ENCODE peak calls at places on chromosomes 2 and 18, in seven cellular contexts. P is uterus, H is lower lobe of right lung, J is GM10248, Z is heart right ventricle, E is H9, F is AG10803. W is an unnamed sample.

GRCh38 chr2:18855027-18855426 is 265.7 kb upstream of the NT5C1B start:
- DNase-seq in P (no peak), H (no peak), J (no peak), Z (no peak), E (no peak), F (peak), W (no peak)

GRCh38 chr18:77635441-77635840 is 385.8 kb downstream of the GALR1 start:
- DNase-seq in P (peak), H (no peak), J (no peak), Z (peak), E (no peak), F (no peak), W (no peak)

GRCh38 chr2:26178746-26179436 is 6.0 kb downstream of the GAREM2 start:
- DNase-seq in P (no peak), H (peak), J (peak), Z (no peak), E (peak), F (peak), W (no peak)

GRCh38 chr18:73724908-73725307 is 422.7 kb downstream of the FBXO15 start:
- DNase-seq in P (no peak), H (no peak), J (no peak), Z (no peak), E (no peak), F (peak), W (no peak)

GRCh38 chr18:60865801-60866200 is 467.4 kb upstream of the CDH20 start:
- DNase-seq in P (no peak), H (no peak), J (no peak), Z (no peak), E (no peak), F (no peak), W (no peak)

GRCh38 chr18:43590182-43590903 is 313.1 kb upstream of the SYT4 start:
- DNase-seq in P (no peak), H (no peak), J (no peak), Z (no peak), E (no peak), F (no peak), W (no peak)

GRCh38 chr18:8952796-8953760 is 149.4 kb upstream of the NDUFV2 start:
- DNase-seq in P (no peak), H (no peak), J (no peak), Z (no peak), E (no peak), F (peak), W (no peak)

GRCh38 chr18:12420831-12421421 is 13.2 kb downstream of the PRELID3A start:
- DNase-seq in P (peak), H (no peak), J (peak), Z (no peak), E (peak), F (no peak), W (peak)

GRCh38 chr2:224210495-224211472 is 171.7 kb upstream of the SERPINE2 start:
- DNase-seq in P (no peak), H (no peak), J (no peak), Z (no peak), E (no peak), F (peak), W (peak)

GRCh38 chr2:1193801-1194200 is 219.5 kb upstream of the TPO start:
- DNase-seq in P (no peak), H (no peak), J (no peak), Z (no peak), E (no peak), F (no peak), W (no peak)

GRCh38 chr2:146457221-146457620 is 1387.6 kb upstream of the ACVR2A start:
- DNase-seq in P (no peak), H (no peak), J (no peak), Z (no peak), E (no peak), F (peak), W (no peak)

GRCh38 chr18:42958353-42958752 is 157.1 kb downstream of the RIT2 start:
- DNase-seq in P (no peak), H (no peak), J (no peak), Z (no peak), E (no peak), F (no peak), W (no peak)

GRCh38 chr2:10957396-10957795 is 45.7 kb downstream of the KCNF1 start:
- DNase-seq in P (no peak), H (no peak), J (no peak), Z (no peak), E (no peak), F (peak), W (no peak)

GRCh38 chr2:150465703-150466569 is 21.5 kb downstream of the RND3 start:
- DNase-seq in P (no peak), H (no peak), J (no peak), Z (no peak), E (no peak), F (peak), W (no peak)

GRCh38 chr18:58178476-58178875 is 134.4 kb downstream of the NEDD4L start:
- DNase-seq in P (no peak), H (no peak), J (no peak), Z (no peak), E (no peak), F (peak), W (no peak)

GRCh38 chr2:233430091-233430490 is 75.8 kb downstream of the DGKD start:
- DNase-seq in P (no peak), H (no peak), J (no peak), Z (no peak), E (no peak), F (peak), W (no peak)

GRCh38 chr18:49183921-49184320 is 233.2 kb upstream of the SMAD7 start:
- DNase-seq in P (no peak), H (no peak), J (no peak), Z (no peak), E (no peak), F (peak), W (no peak)

GRCh38 chr2:209425082-209426071 is 1.5 kb downstream of the MAP2 start:
- DNase-seq in P (no peak), H (no peak), J (peak), Z (peak), E (peak), F (peak), W (peak)

GRCh38 chr2:58923869-58924268 is 682.7 kb upstream of the FANCL start:
- DNase-seq in P (no peak), H (no peak), J (no peak), Z (no peak), E (no peak), F (peak), W (no peak)

GRCh38 chr2:96356889-96357288 is 21.3 kb downstream of the NCAPH start:
- DNase-seq in P (no peak), H (no peak), J (no peak), Z (peak), E (no peak), F (no peak), W (no peak)

GRCh38 chr2:167752734-167753133 is 494.7 kb downstream of the STK39 start:
- DNase-seq in P (no peak), H (no peak), J (no peak), Z (no peak), E (no peak), F (no peak), W (no peak)

GRCh38 chr2:159211447-159212396 is 74.8 kb downstream of the WDSUB1 start:
- DNase-seq in P (no peak), H (no peak), J (no peak), Z (no peak), E (peak), F (no peak), W (no peak)

GRCh38 chr2:45009303-45009927 is at the start of gene SIX2:
- DNase-seq in P (peak), H (peak), J (peak), Z (peak), E (peak), F (peak), W (peak)

GRCh38 chr2:40287201-40287600 is 164.7 kb downstream of the SLC8A1 start:
- DNase-seq in P (no peak), H (no peak), J (no peak), Z (no peak), E (no peak), F (peak), W (no peak)

GRCh38 chr2:190180313-190181065 is 118.0 kb upstream of the MSTN start:
- DNase-seq in P (peak), H (peak), J (peak), Z (peak), E (peak), F (peak), W (peak)

GRCh38 chr2:199940373-199940772 is 14.9 kb downstream of the TYW5 start:
- DNase-seq in P (no peak), H (no peak), J (no peak), Z (no peak), E (no peak), F (peak), W (no peak)

GRCh38 chr2:168130302-168130701 is 117.1 kb downstream of the STK39 start:
- DNase-seq in P (no peak), H (no peak), J (no peak), Z (no peak), E (no peak), F (no peak), W (no peak)

GRCh38 chr2:27638709-27639108 is 9.9 kb downstream of the GPN1 start:
- DNase-seq in P (no peak), H (no peak), J (no peak), Z (no peak), E (no peak), F (peak), W (no peak)

GRCh38 chr2:154623819-154624218 is 74.7 kb upstream of the KCNJ3 start:
- DNase-seq in P (no peak), H (no peak), J (peak), Z (peak), E (peak), F (peak), W (peak)

GRCh38 chr2:164625378-164625971 is 4.2 kb upstream of the GRB14 start:
- DNase-seq in P (no peak), H (no peak), J (no peak), Z (no peak), E (no peak), F (peak), W (no peak)

GRCh38 chr2:101406867-101407266 is 19.6 kb upstream of the CREG2 start:
- DNase-seq in P (no peak), H (no peak), J (no peak), Z (no peak), E (no peak), F (peak), W (no peak)

GRCh38 chr2:56889738-56890137 is 705.9 kb downstream of the CCDC85A start:
- DNase-seq in P (no peak), H (no peak), J (no peak), Z (no peak), E (no peak), F (peak), W (no peak)

GRCh38 chr2:176753752-176754474 is 458.7 kb upstream of the HNRNPA3 start:
- DNase-seq in P (no peak), H (no peak), J (no peak), Z (no peak), E (no peak), F (peak), W (no peak)

GRCh38 chr2:54470241-54470938 is 14.3 kb downstream of the SPTBN1 start:
- DNase-seq in P (no peak), H (no peak), J (no peak), Z (no peak), E (no peak), F (peak), W (no peak)

GRCh38 chr2:24779121-24779520 is 14.1 kb downstream of the PTRHD1 start:
- DNase-seq in P (no peak), H (no peak), J (no peak), Z (no peak), E (no peak), F (no peak), W (peak)

DNA sequence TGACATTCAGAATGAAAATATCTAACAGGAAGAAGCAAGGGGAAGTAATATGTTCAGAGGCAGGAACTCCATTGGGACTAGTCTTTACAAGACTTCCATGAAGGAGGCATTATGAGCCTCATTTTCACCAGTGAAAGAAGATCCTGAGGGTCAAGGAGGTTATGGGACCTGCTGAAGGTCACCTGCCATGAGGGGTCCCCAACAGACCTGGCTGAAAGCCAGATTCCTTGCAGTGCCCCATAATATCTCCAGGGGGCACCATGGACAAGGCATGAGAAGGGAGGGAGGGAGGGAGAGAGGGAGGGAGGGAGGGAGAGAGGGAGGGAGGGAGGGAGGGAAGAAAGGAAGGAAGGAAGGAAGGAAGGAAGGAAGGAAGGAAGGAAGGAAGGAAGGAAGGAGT is 27.9 kb downstream of the XDH start:
- DNase-seq in P (no peak), H (no peak), J (no peak), Z (no peak), E (peak), F (no peak), W (no peak)
- TF ChIP-seq CTCF in P (no peak), H (no peak), J (no peak), Z (no peak), E (peak), F (no peak), W (no peak)

DNA sequence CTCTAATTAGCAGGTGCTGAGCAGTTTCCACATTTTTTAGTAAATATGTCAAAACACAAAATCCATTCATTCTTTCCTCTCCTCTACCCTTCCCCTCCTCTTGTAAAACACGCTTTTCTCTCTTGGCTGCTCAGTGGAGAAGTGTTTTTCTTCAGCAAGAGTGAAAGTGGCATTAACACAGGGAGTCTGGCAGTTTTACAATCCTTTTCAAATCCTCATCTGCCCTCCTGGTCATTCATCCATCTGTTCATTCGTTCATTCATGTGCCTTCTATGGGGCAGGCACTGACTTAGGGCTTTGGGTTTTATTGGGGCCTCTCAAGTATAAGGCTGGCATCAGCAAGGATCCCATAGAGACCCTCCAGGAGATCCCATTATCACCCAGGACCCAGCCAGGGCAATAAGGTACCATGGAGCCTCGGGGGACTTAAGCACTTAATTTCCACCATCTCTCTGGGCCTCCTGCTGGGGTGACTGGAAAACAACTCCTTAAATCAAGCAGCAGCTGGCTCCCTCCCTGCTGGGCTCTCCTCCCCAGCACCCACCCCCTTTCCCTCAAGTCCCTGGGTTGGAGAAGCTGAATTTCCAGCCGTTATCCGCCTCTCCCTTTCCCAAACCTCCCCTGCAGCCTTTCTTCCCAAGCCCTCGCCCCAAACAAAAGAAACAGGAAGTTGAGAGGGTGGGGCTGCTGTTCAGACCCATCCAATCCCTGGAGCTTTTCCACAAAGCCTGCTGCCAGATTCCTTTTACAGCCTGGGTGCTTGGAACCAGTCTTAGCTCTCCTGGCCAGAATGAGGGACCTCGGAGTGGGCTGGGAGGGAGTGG is 32.6 kb downstream of the MARCHF4 start:
- DNase-seq in P (peak), H (no peak), J (no peak), Z (peak), E (peak), F (peak), W (peak)
- TF ChIP-seq CTCF in P (peak), H (no peak), J (no peak), Z (peak), E (peak), F (peak), W (no peak)

DNA sequence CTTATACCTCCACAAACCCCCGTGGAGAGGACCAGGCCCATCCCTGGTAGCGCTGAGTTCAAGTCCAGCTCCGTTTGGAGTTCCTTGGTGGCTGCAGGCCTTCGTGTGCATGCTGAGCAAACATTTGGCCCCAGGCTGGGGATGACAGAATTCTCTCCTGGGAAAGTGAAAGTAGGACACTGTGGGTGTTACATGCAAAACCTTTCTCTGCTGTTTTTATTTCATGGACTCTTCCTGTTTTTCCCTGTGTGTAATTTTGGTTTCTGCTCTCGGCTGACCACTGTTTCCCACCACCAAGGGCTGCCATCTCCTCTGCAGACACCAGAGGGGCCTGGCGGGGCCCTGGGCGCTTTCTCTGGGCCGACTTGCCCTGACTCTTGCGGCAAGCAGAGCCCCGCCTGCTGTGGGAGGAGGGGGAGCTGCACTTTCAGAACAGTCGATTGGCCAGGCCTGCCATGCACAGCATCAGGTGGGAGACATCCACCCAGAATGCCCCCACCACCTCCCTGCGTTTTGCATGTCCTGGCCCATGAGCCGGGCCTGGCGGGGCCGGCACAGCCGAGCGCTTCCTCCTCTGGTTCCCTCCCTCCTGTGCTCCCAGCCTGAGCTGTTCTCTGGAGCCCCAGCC is 102.4 kb downstream of the CABLES1 start:
- DNase-seq in P (peak), H (peak), J (peak), Z (peak), E (peak), F (peak), W (peak)
- TF ChIP-seq CTCF in P (peak), H (peak), J (peak), Z (peak), E (peak), F (peak), W (no peak)

GRCh38 chr2:37926635-37927034 is 1.5 kb downstream of the RMDN2 start:
- DNase-seq in P (no peak), H (no peak), J (no peak), Z (no peak), E (no peak), F (no peak), W (no peak)

GRCh38 chr2:37920570-37920969 is 4.5 kb upstream of the RMDN2 start:
- DNase-seq in P (no peak), H (no peak), J (no peak), Z (no peak), E (no peak), F (peak), W (no peak)

GRCh38 chr2:37928377-37928776 is 3.3 kb downstream of the RMDN2 start:
- DNase-seq in P (no peak), H (no peak), J (no peak), Z (no peak), E (no peak), F (no peak), W (no peak)

GRCh38 chr2:37923308-37924055 is 1.6 kb upstream of the RMDN2 start:
- DNase-seq in P (no peak), H (no peak), J (no peak), Z (no peak), E (no peak), F (no peak), W (no peak)

GRCh38 chr2:37925063-37925897 is at the start of gene RMDN2:
- DNase-seq in P (peak), H (peak), J (peak), Z (peak), E (peak), F (peak), W (peak)
- TF ChIP-seq CTCF in P (peak), H (no peak), J (peak), Z (peak), E (no peak), F (no peak), W (no peak)

GRCh38 chr2:219175928-219176817 is 552 bp downstream of the CNPPD1 start:
- DNase-seq in P (no peak), H (peak), J (peak), Z (peak), E (peak), F (peak), W (no peak)
- TF ChIP-seq CTCF in P (peak), H (peak), J (peak), Z (peak), E (no peak), F (peak), W (no peak)

DNA sequence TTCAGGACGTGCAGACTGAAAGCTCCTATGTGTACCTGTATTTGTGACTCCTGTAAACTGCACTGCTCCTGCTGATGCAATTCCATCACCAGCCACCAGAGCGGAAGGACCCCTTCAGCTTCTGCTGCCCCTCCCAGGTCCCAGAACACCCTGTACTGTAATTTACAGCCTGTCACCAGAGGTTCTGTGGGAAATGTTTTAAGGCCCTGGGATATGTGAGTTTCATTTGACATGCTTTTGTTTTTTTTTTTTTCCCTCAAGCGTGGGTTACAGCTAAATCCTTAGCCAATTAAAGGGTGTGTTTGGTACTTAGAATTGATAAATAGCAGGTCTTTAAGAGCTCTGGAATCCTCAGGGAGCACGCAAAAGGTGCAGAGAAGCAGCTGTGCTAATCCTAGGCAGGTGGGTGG is 79.4 kb downstream of the KCTD1 start:
- DNase-seq in P (no peak), H (no peak), J (peak), Z (no peak), E (peak), F (no peak), W (peak)
- TF ChIP-seq CTCF in P (no peak), H (peak), J (peak), Z (peak), E (peak), F (peak), W (peak)

DNA sequence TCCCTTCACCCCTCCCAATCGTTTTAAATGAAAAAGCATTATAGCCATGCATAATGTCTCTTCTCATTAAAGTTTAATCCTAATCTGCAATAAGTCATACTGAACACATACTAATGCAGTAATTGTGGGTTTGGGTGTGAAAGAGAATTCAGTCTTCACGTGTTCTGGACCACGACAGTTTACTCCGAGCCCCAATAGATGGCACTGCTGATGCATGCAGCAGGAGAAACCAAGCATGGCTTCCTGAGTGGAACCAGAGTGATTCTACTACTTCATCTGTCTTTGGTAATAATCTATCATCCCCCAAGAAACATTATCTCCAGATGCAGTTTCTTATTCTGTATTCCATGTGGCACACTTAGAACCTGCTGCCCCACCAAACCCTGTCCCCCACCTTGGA is 47.0 kb upstream of the LAMA1 start:
- DNase-seq in P (no peak), H (no peak), J (no peak), Z (no peak), E (no peak), F (peak), W (peak)
- TF ChIP-seq CTCF in P (peak), H (peak), J (no peak), Z (peak), E (peak), F (peak), W (no peak)

GRCh38 chr2:231393149-231394131 is 2.1 kb upstream of the B3GNT7 start:
- DNase-seq in P (no peak), H (no peak), J (peak), Z (no peak), E (peak), F (no peak), W (no peak)
- TF ChIP-seq CTCF in P (no peak), H (peak), J (peak), Z (peak), E (peak), F (no peak), W (no peak)

GRCh38 chr2:48759682-48760081 is 4.2 kb upstream of the LHCGR start:
- DNase-seq in P (no peak), H (no peak), J (no peak), Z (no peak), E (no peak), F (no peak), W (no peak)
- TF ChIP-seq CTCF in P (no peak), H (no peak), J (no peak), Z (no peak), E (no peak), F (no peak), W (no peak)